ENCODE peak calls at places on chromosome 12, in six cellular contexts. One of them, this sample, is unnamed.

GRCh38 chr12:103841690-103842584 is 903 bp upstream of the NT5DC3 start:
- DNase-seq in substantia nigra: no peak
- DNase-seq in ELF-1: peak; percentile 86
- DNase-seq in stimulated activated CD4-positive, alpha-beta T cell treated with anti-CD3 and anti-CD28 coated beads, Interleukin-2, amount 100 ng/mL, for 48 hours: peak; percentile 15
- DNase-seq in left lung: peak; percentile 88
- DNase-seq in NCI-H1092: no peak
- DNase-seq in this sample: no peak

GRCh38 chr12:103877934-103878510 is 37.0 kb upstream of the NT5DC3 start:
- DNase-seq in substantia nigra: peak; percentile 13
- DNase-seq in ELF-1: peak; percentile 72
- DNase-seq in stimulated activated CD4-positive, alpha-beta T cell treated with anti-CD3 and anti-CD28 coated beads, Interleukin-2, amount 100 ng/mL, for 48 hours: peak; percentile 49
- DNase-seq in left lung: no peak
- DNase-seq in NCI-H1092: peak; percentile 56
- DNase-seq in this sample: peak; percentile 80

GRCh38 chr12:62522984-62523383 is 56.4 kb downstream of the MON2 start:
- DNase-seq in substantia nigra: no peak
- DNase-seq in ELF-1: no peak
- DNase-seq in stimulated activated CD4-positive, alpha-beta T cell treated with anti-CD3 and anti-CD28 coated beads, Interleukin-2, amount 100 ng/mL, for 48 hours: no peak
- DNase-seq in left lung: no peak
- DNase-seq in NCI-H1092: no peak
- DNase-seq in this sample: peak; percentile 32

GRCh38 chr12:11228268-11228879 is 41.1 kb downstream of the PRB3 start:
- DNase-seq in substantia nigra: no peak
- DNase-seq in ELF-1: peak; percentile 80
- DNase-seq in stimulated activated CD4-positive, alpha-beta T cell treated with anti-CD3 and anti-CD28 coated beads, Interleukin-2, amount 100 ng/mL, for 48 hours: peak; percentile 1
- DNase-seq in left lung: no peak
- DNase-seq in NCI-H1092: peak; percentile 25
- DNase-seq in this sample: peak; percentile 52

GRCh38 chr12:94749890-94750289 is 99.5 kb upstream of the TMCC3 start:
- DNase-seq in substantia nigra: no peak
- DNase-seq in ELF-1: no peak
- DNase-seq in stimulated activated CD4-positive, alpha-beta T cell treated with anti-CD3 and anti-CD28 coated beads, Interleukin-2, amount 100 ng/mL, for 48 hours: no peak
- DNase-seq in left lung: no peak
- DNase-seq in NCI-H1092: no peak
- DNase-seq in this sample: no peak

GRCh38 chr12:116455540-116456306 is 103.5 kb upstream of the MAP1LC3B2 start:
- DNase-seq in substantia nigra: no peak
- DNase-seq in ELF-1: peak; percentile 81
- DNase-seq in stimulated activated CD4-positive, alpha-beta T cell treated with anti-CD3 and anti-CD28 coated beads, Interleukin-2, amount 100 ng/mL, for 48 hours: no peak
- DNase-seq in left lung: no peak
- DNase-seq in NCI-H1092: no peak
- DNase-seq in this sample: no peak

GRCh38 chr12:1716215-1716862 is 25.5 kb downstream of the ADIPOR2 start:
- DNase-seq in substantia nigra: no peak
- DNase-seq in ELF-1: no peak
- DNase-seq in stimulated activated CD4-positive, alpha-beta T cell treated with anti-CD3 and anti-CD28 coated beads, Interleukin-2, amount 100 ng/mL, for 48 hours: no peak
- DNase-seq in left lung: no peak
- DNase-seq in NCI-H1092: no peak
- DNase-seq in this sample: no peak

GRCh38 chr12:103884316-103884715 is 43.3 kb upstream of the NT5DC3 start:
- DNase-seq in substantia nigra: no peak
- DNase-seq in ELF-1: no peak
- DNase-seq in stimulated activated CD4-positive, alpha-beta T cell treated with anti-CD3 and anti-CD28 coated beads, Interleukin-2, amount 100 ng/mL, for 48 hours: no peak
- DNase-seq in left lung: no peak
- DNase-seq in NCI-H1092: no peak
- DNase-seq in this sample: peak; percentile 65

GRCh38 chr12:67885370-67886169 is 103.7 kb upstream of the IFNG-AS1 start:
- DNase-seq in substantia nigra: no peak
- DNase-seq in ELF-1: no peak
- DNase-seq in stimulated activated CD4-positive, alpha-beta T cell treated with anti-CD3 and anti-CD28 coated beads, Interleukin-2, amount 100 ng/mL, for 48 hours: no peak
- DNase-seq in left lung: no peak
- DNase-seq in NCI-H1092: no peak
- DNase-seq in this sample: no peak

GRCh38 chr12:182381-182883 is 31.5 kb downstream of the SLC6A12 start:
- DNase-seq in substantia nigra: no peak
- DNase-seq in ELF-1: no peak
- DNase-seq in stimulated activated CD4-positive, alpha-beta T cell treated with anti-CD3 and anti-CD28 coated beads, Interleukin-2, amount 100 ng/mL, for 48 hours: no peak
- DNase-seq in left lung: peak; percentile 53
- DNase-seq in NCI-H1092: no peak
- DNase-seq in this sample: no peak

GRCh38 chr12:47747115-47747514 is 11.6 kb downstream of the RAPGEF3 start:
- DNase-seq in substantia nigra: no peak
- DNase-seq in ELF-1: no peak
- DNase-seq in stimulated activated CD4-positive, alpha-beta T cell treated with anti-CD3 and anti-CD28 coated beads, Interleukin-2, amount 100 ng/mL, for 48 hours: no peak
- DNase-seq in left lung: no peak
- DNase-seq in NCI-H1092: no peak
- DNase-seq in this sample: no peak

This sample was measured in Kasumi-1.